ENCODE peak calls at places on chromosomes 2 and 18, in seven cellular contexts. One of them, this sample, is unnamed.

GRCh38 chr18:25672490-25672889 is 320.5 kb upstream of the ZNF521 start:
- DNase-seq in CD8-positive, alpha-beta T cell: no peak
- DNase-seq in colonic mucosa: no peak
- DNase-seq in Peyer's patch: no peak
- DNase-seq in Panc1: no peak
- DNase-seq in breast epithelium: no peak
- DNase-seq in dorsolateral prefrontal cortex: no peak
- DNase-seq in this sample: no peak

GRCh38 chr2:120833127-120833675 is 97.5 kb downstream of the GLI2 start:
- DNase-seq in CD8-positive, alpha-beta T cell: no peak
- DNase-seq in colonic mucosa: no peak
- DNase-seq in Peyer's patch: peak; percentile 20
- DNase-seq in Panc1: no peak
- DNase-seq in breast epithelium: no peak
- DNase-seq in dorsolateral prefrontal cortex: no peak
- DNase-seq in this sample: no peak

GRCh38 chr2:164662066-164662465 is 40.8 kb upstream of the GRB14 start:
- DNase-seq in CD8-positive, alpha-beta T cell: no peak
- DNase-seq in colonic mucosa: no peak
- DNase-seq in Peyer's patch: no peak
- DNase-seq in Panc1: no peak
- DNase-seq in breast epithelium: no peak
- DNase-seq in dorsolateral prefrontal cortex: no peak
- DNase-seq in this sample: no peak

GRCh38 chr2:26067980-26068507 is 34.2 kb downstream of the RAB10 start:
- DNase-seq in CD8-positive, alpha-beta T cell: no peak
- DNase-seq in colonic mucosa: no peak
- DNase-seq in Peyer's patch: no peak
- DNase-seq in Panc1: no peak
- DNase-seq in breast epithelium: no peak
- DNase-seq in dorsolateral prefrontal cortex: no peak
- DNase-seq in this sample: no peak

GRCh38 chr2:198968585-198968984 is 489.2 kb downstream of the SATB2 start:
- DNase-seq in CD8-positive, alpha-beta T cell: no peak
- DNase-seq in colonic mucosa: peak; percentile 64
- DNase-seq in Peyer's patch: no peak
- DNase-seq in Panc1: no peak
- DNase-seq in breast epithelium: no peak
- DNase-seq in dorsolateral prefrontal cortex: no peak
- DNase-seq in this sample: no peak

GRCh38 chr2:205585451-205586045 is 96.8 kb upstream of the NRP2 start:
- DNase-seq in CD8-positive, alpha-beta T cell: no peak
- DNase-seq in colonic mucosa: no peak
- DNase-seq in Peyer's patch: no peak
- DNase-seq in Panc1: no peak
- DNase-seq in breast epithelium: no peak
- DNase-seq in dorsolateral prefrontal cortex: no peak
- DNase-seq in this sample: no peak

GRCh38 chr2:43556256-43556655 is 39.6 kb downstream of the THADA start:
- DNase-seq in CD8-positive, alpha-beta T cell: no peak
- DNase-seq in colonic mucosa: no peak
- DNase-seq in Peyer's patch: no peak
- DNase-seq in Panc1: no peak
- DNase-seq in breast epithelium: no peak
- DNase-seq in dorsolateral prefrontal cortex: no peak
- DNase-seq in this sample: peak; percentile 13

GRCh38 chr18:74742573-74742972 is 144.9 kb downstream of the ZNF407 start:
- DNase-seq in CD8-positive, alpha-beta T cell: no peak
- DNase-seq in colonic mucosa: no peak
- DNase-seq in Peyer's patch: no peak
- DNase-seq in Panc1: no peak
- DNase-seq in breast epithelium: no peak
- DNase-seq in dorsolateral prefrontal cortex: no peak
- DNase-seq in this sample: no peak

GRCh38 chr2:134676960-134677359 is 41.8 kb downstream of the TMEM163 start:
- DNase-seq in CD8-positive, alpha-beta T cell: peak; percentile 14
- DNase-seq in colonic mucosa: no peak
- DNase-seq in Peyer's patch: no peak
- DNase-seq in Panc1: no peak
- DNase-seq in breast epithelium: no peak
- DNase-seq in dorsolateral prefrontal cortex: no peak
- DNase-seq in this sample: no peak

GRCh38 chr2:97662895-97663625 is 784 bp downstream of the ACTR1B start:
- DNase-seq in CD8-positive, alpha-beta T cell: peak; percentile 51
- DNase-seq in colonic mucosa: peak; percentile 81
- DNase-seq in Peyer's patch: peak; percentile 85
- DNase-seq in Panc1: peak; percentile 25
- DNase-seq in breast epithelium: peak; percentile 78
- DNase-seq in dorsolateral prefrontal cortex: peak; percentile 61
- DNase-seq in this sample: no peak

GRCh38 chr2:59378104-59378503 is 1137.0 kb upstream of the FANCL start:
- DNase-seq in CD8-positive, alpha-beta T cell: no peak
- DNase-seq in colonic mucosa: no peak
- DNase-seq in Peyer's patch: no peak
- DNase-seq in Panc1: no peak
- DNase-seq in breast epithelium: no peak
- DNase-seq in dorsolateral prefrontal cortex: no peak
- DNase-seq in this sample: no peak

GRCh38 chr18:48749768-48750167 is 201.0 kb downstream of the SMAD7 start:
- DNase-seq in CD8-positive, alpha-beta T cell: no peak
- DNase-seq in colonic mucosa: no peak
- DNase-seq in Peyer's patch: no peak
- DNase-seq in Panc1: no peak
- DNase-seq in breast epithelium: peak; percentile 66
- DNase-seq in dorsolateral prefrontal cortex: no peak
- DNase-seq in this sample: no peak

GRCh38 chr18:56402872-56403516 is 235.4 kb downstream of the TXNL1 start:
- DNase-seq in CD8-positive, alpha-beta T cell: no peak
- DNase-seq in colonic mucosa: no peak
- DNase-seq in Peyer's patch: no peak
- DNase-seq in Panc1: no peak
- DNase-seq in breast epithelium: no peak
- DNase-seq in dorsolateral prefrontal cortex: no peak
- DNase-seq in this sample: no peak

GRCh38 chr2:72781500-72781899 is 44.3 kb downstream of the EXOC6B start:
- DNase-seq in CD8-positive, alpha-beta T cell: no peak
- DNase-seq in colonic mucosa: no peak
- DNase-seq in Peyer's patch: no peak
- DNase-seq in Panc1: no peak
- DNase-seq in breast epithelium: no peak
- DNase-seq in dorsolateral prefrontal cortex: no peak
- DNase-seq in this sample: no peak

GRCh38 chr18:49731860-49732311 is 81.4 kb downstream of the ACAA2 start:
- DNase-seq in CD8-positive, alpha-beta T cell: no peak
- DNase-seq in colonic mucosa: no peak
- DNase-seq in Peyer's patch: peak; percentile 20
- DNase-seq in Panc1: no peak
- DNase-seq in breast epithelium: no peak
- DNase-seq in dorsolateral prefrontal cortex: no peak
- DNase-seq in this sample: no peak

GRCh38 chr2:231336236-231336635 is 59.3 kb upstream of the B3GNT7 start:
- DNase-seq in CD8-positive, alpha-beta T cell: no peak
- DNase-seq in colonic mucosa: no peak
- DNase-seq in Peyer's patch: peak; percentile 18
- DNase-seq in Panc1: no peak
- DNase-seq in breast epithelium: no peak
- DNase-seq in dorsolateral prefrontal cortex: no peak
- DNase-seq in this sample: no peak

GRCh38 chr2:205148756-205149155 is 533.5 kb upstream of the NRP2 start:
- DNase-seq in CD8-positive, alpha-beta T cell: no peak
- DNase-seq in colonic mucosa: no peak
- DNase-seq in Peyer's patch: no peak
- DNase-seq in Panc1: no peak
- DNase-seq in breast epithelium: no peak
- DNase-seq in dorsolateral prefrontal cortex: no peak
- DNase-seq in this sample: no peak

GRCh38 chr18:37260367-37261093 is 305.1 kb downstream of the CELF4 start:
- DNase-seq in CD8-positive, alpha-beta T cell: no peak
- DNase-seq in colonic mucosa: no peak
- DNase-seq in Peyer's patch: no peak
- DNase-seq in Panc1: no peak
- DNase-seq in breast epithelium: no peak
- DNase-seq in dorsolateral prefrontal cortex: peak; percentile 27
- DNase-seq in this sample: no peak

GRCh38 chr2:218425531-218425930 is 6.6 kb downstream of the VIL1 start:
- DNase-seq in CD8-positive, alpha-beta T cell: no peak
- DNase-seq in colonic mucosa: no peak
- DNase-seq in Peyer's patch: no peak
- DNase-seq in Panc1: no peak
- DNase-seq in breast epithelium: no peak
- DNase-seq in dorsolateral prefrontal cortex: no peak
- DNase-seq in this sample: no peak

GRCh38 chr18:41745166-41746049 is 209.6 kb upstream of the PIK3C3 start:
- DNase-seq in CD8-positive, alpha-beta T cell: no peak
- DNase-seq in colonic mucosa: peak; percentile 29
- DNase-seq in Peyer's patch: no peak
- DNase-seq in Panc1: peak; percentile 15
- DNase-seq in breast epithelium: peak; percentile 32
- DNase-seq in dorsolateral prefrontal cortex: peak; percentile 72
- DNase-seq in this sample: no peak

GRCh38 chr2:527581-527980 is 149.6 kb downstream of the TMEM18 start:
- DNase-seq in CD8-positive, alpha-beta T cell: no peak
- DNase-seq in colonic mucosa: no peak
- DNase-seq in Peyer's patch: no peak
- DNase-seq in Panc1: no peak
- DNase-seq in breast epithelium: no peak
- DNase-seq in dorsolateral prefrontal cortex: no peak
- DNase-seq in this sample: no peak

GRCh38 chr2:48129256-48129950 is 223.1 kb upstream of the FBXO11 start:
- DNase-seq in CD8-positive, alpha-beta T cell: no peak
- DNase-seq in colonic mucosa: no peak
- DNase-seq in Peyer's patch: no peak
- DNase-seq in Panc1: no peak
- DNase-seq in breast epithelium: no peak
- DNase-seq in dorsolateral prefrontal cortex: no peak
- DNase-seq in this sample: no peak

GRCh38 chr2:85132392-85132791 is 800 bp upstream of the TCF7L1 start:
- DNase-seq in CD8-positive, alpha-beta T cell: no peak
- DNase-seq in colonic mucosa: no peak
- DNase-seq in Peyer's patch: no peak
- DNase-seq in Panc1: no peak
- DNase-seq in breast epithelium: peak; percentile 36
- DNase-seq in dorsolateral prefrontal cortex: no peak
- DNase-seq in this sample: no peak

GRCh38 chr2:120261387-120262006 is 8.8 kb downstream of the RALB start:
- DNase-seq in CD8-positive, alpha-beta T cell: no peak
- DNase-seq in colonic mucosa: no peak
- DNase-seq in Peyer's patch: no peak
- DNase-seq in Panc1: no peak
- DNase-seq in breast epithelium: no peak
- DNase-seq in dorsolateral prefrontal cortex: no peak
- DNase-seq in this sample: no peak

GRCh38 chr2:162748566-162749215 is 89.9 kb downstream of the KCNH7 start:
- DNase-seq in CD8-positive, alpha-beta T cell: no peak
- DNase-seq in colonic mucosa: no peak
- DNase-seq in Peyer's patch: no peak
- DNase-seq in Panc1: no peak
- DNase-seq in breast epithelium: no peak
- DNase-seq in dorsolateral prefrontal cortex: no peak
- DNase-seq in this sample: no peak

GRCh38 chr2:181419124-181419855 is 37.9 kb upstream of the ITGA4 start:
- DNase-seq in CD8-positive, alpha-beta T cell: no peak
- DNase-seq in colonic mucosa: no peak
- DNase-seq in Peyer's patch: no peak
- DNase-seq in Panc1: no peak
- DNase-seq in breast epithelium: no peak
- DNase-seq in dorsolateral prefrontal cortex: no peak
- DNase-seq in this sample: no peak

GRCh38 chr2:109230980-109231420 is 102.0 kb downstream of the SH3RF3 start:
- DNase-seq in CD8-positive, alpha-beta T cell: no peak
- DNase-seq in colonic mucosa: no peak
- DNase-seq in Peyer's patch: no peak
- DNase-seq in Panc1: no peak
- DNase-seq in breast epithelium: no peak
- DNase-seq in dorsolateral prefrontal cortex: no peak
- DNase-seq in this sample: no peak

GRCh38 chr2:65146067-65146466 is 16.2 kb upstream of the RAB1A start:
- DNase-seq in CD8-positive, alpha-beta T cell: no peak
- DNase-seq in colonic mucosa: no peak
- DNase-seq in Peyer's patch: no peak
- DNase-seq in Panc1: no peak
- DNase-seq in breast epithelium: no peak
- DNase-seq in dorsolateral prefrontal cortex: no peak
- DNase-seq in this sample: no peak

GRCh38 chr2:205682239-205683021 is at the start of gene NRP2:
- DNase-seq in CD8-positive, alpha-beta T cell: no peak
- DNase-seq in colonic mucosa: peak; percentile 79
- DNase-seq in Peyer's patch: peak; percentile 77
- DNase-seq in Panc1: no peak
- DNase-seq in breast epithelium: peak; percentile 79
- DNase-seq in dorsolateral prefrontal cortex: peak; percentile 68
- DNase-seq in this sample: no peak

GRCh38 chr2:240165034-240165433 is 24.6 kb upstream of the OTOS start:
- DNase-seq in CD8-positive, alpha-beta T cell: no peak
- DNase-seq in colonic mucosa: no peak
- DNase-seq in Peyer's patch: peak; percentile 36
- DNase-seq in Panc1: no peak
- DNase-seq in breast epithelium: no peak
- DNase-seq in dorsolateral prefrontal cortex: no peak
- DNase-seq in this sample: no peak
- H3K27ac ChIP-seq in CD8-positive, alpha-beta T cell: no peak overlapping the region
- H3K27ac ChIP-seq in colonic mucosa: no peak overlapping the region
- H3K27ac ChIP-seq in Peyer's patch: no peak overlapping the region
- H3K27ac ChIP-seq in Panc1: no peak overlapping the region
- H3K27ac ChIP-seq in breast epithelium: no peak overlapping the region
- H3K27ac ChIP-seq in dorsolateral prefrontal cortex: no peak overlapping the region
- H3K27ac ChIP-seq in this sample: no peak overlapping the region

GRCh38 chr2:241726459-241726858 is 8.0 kb upstream of the D2HGDH start:
- DNase-seq in CD8-positive, alpha-beta T cell: no peak
- DNase-seq in colonic mucosa: no peak
- DNase-seq in Peyer's patch: no peak
- DNase-seq in Panc1: no peak
- DNase-seq in breast epithelium: no peak
- DNase-seq in dorsolateral prefrontal cortex: no peak
- DNase-seq in this sample: no peak
- H3K27ac ChIP-seq in CD8-positive, alpha-beta T cell: no peak overlapping the region
- H3K27ac ChIP-seq in colonic mucosa: no peak overlapping the region
- H3K27ac ChIP-seq in Peyer's patch: no peak overlapping the region
- H3K27ac ChIP-seq in Panc1: no peak overlapping the region
- H3K27ac ChIP-seq in breast epithelium: no peak overlapping the region
- H3K27ac ChIP-seq in dorsolateral prefrontal cortex: no peak overlapping the region
- H3K27ac ChIP-seq in this sample: no peak overlapping the region

GRCh38 chr2:11385847-11386246 is 41.4 kb upstream of the ROCK2 start:
- DNase-seq in CD8-positive, alpha-beta T cell: no peak
- DNase-seq in colonic mucosa: no peak
- DNase-seq in Peyer's patch: no peak
- DNase-seq in Panc1: no peak
- DNase-seq in breast epithelium: no peak
- DNase-seq in dorsolateral prefrontal cortex: no peak
- DNase-seq in this sample: no peak
- H3K27ac ChIP-seq in CD8-positive, alpha-beta T cell: no peak overlapping the region
- H3K27ac ChIP-seq in colonic mucosa: no peak overlapping the region
- H3K27ac ChIP-seq in Peyer's patch: peak overlapping the region; percentile 51
- H3K27ac ChIP-seq in Panc1: no peak overlapping the region
- H3K27ac ChIP-seq in breast epithelium: no peak overlapping the region
- H3K27ac ChIP-seq in dorsolateral prefrontal cortex: peak overlapping the region; percentile 74
- H3K27ac ChIP-seq in this sample: peak overlapping the region; percentile 87

DNA sequence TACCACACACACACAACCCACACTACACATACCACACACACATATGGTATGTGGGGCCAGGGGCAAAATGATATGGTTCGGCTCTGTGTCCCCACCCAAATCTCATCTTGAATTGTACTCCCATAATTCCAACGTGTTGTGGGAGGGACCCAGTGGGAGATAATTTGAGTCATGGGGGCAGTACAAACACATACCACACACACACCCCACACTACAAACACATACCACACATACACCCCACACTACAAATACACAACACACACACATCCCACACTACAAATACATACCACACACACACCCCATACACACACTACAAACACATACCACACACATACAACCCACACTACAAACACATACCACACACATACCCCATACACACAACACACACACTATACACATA is 117.8 kb downstream of the TTC32 start:
- DNase-seq in CD8-positive, alpha-beta T cell: no peak
- DNase-seq in colonic mucosa: no peak
- DNase-seq in Peyer's patch: no peak
- DNase-seq in Panc1: no peak
- DNase-seq in breast epithelium: no peak
- DNase-seq in dorsolateral prefrontal cortex: no peak
- DNase-seq in this sample: no peak
- H3K27ac ChIP-seq in CD8-positive, alpha-beta T cell: no peak overlapping the region
- H3K27ac ChIP-seq in colonic mucosa: no peak overlapping the region
- H3K27ac ChIP-seq in Peyer's patch: no peak overlapping the region
- H3K27ac ChIP-seq in Panc1: no peak overlapping the region
- H3K27ac ChIP-seq in breast epithelium: no peak overlapping the region
- H3K27ac ChIP-seq in dorsolateral prefrontal cortex: no peak overlapping the region
- H3K27ac ChIP-seq in this sample: no peak overlapping the region

This sample was measured in caudate nucleus.